ENCODE peak calls at places on chromosomes 7 and 10, in five cellular contexts. P is WTC11, N is astrocyte of the spinal cord, Q is AG04450, R is kidney. W is an unnamed sample.

GRCh38 chr10:117936136-117936535 is 110.6 kb downstream of the RAB11FIP2 start:
- DNase-seq in P (no peak), N (no peak), Q (no peak), R (no peak), W (no peak)

GRCh38 chr7:66281678-66282593 is 76.8 kb downstream of the TPST1 start:
- DNase-seq in P (no peak), N (peak; percentile 97), Q (peak; percentile 90), R (peak; percentile 35), W (no peak)

GRCh38 chr10:80273523-80274170 is 15.8 kb downstream of the MAT1A start:
- DNase-seq in P (no peak), N (no peak), Q (no peak), R (no peak), W (no peak)

GRCh38 chr10:98340261-98340675 is 72.3 kb upstream of the LOXL4 start:
- DNase-seq in P (no peak), N (peak; percentile 13), Q (no peak), R (no peak), W (no peak)

GRCh38 chr7:99551329-99551728 is 585 bp downstream of the FAM200A start:
- DNase-seq in P (no peak), N (peak; percentile 15), Q (no peak), R (no peak), W (no peak)

GRCh38 chr10:120477723-120478270 is 20.8 kb downstream of the PLPP4 start:
- DNase-seq in P (no peak), N (peak; percentile 42), Q (no peak), R (no peak), W (no peak)

GRCh38 chr7:99881370-99881769 is 4.5 kb upstream of the OR2AE1 start:
- DNase-seq in P (no peak), N (no peak), Q (no peak), R (no peak), W (no peak)

GRCh38 chr7:151320263-151320845 is 21.3 kb upstream of the NUB1 start:
- DNase-seq in P (no peak), N (no peak), Q (no peak), R (no peak), W (no peak)

GRCh38 chr7:26083113-26083512 is 68.9 kb upstream of the NFE2L3 start:
- DNase-seq in P (no peak), N (no peak), Q (no peak), R (no peak), W (no peak)

GRCh38 chr7:30888783-30889182 is 22.9 kb upstream of the AQP1 start:
- DNase-seq in P (no peak), N (peak; percentile 80), Q (peak; percentile 66), R (no peak), W (no peak)

GRCh38 chr7:101087334-101088068 is 2.2 kb downstream of the TRIM56 start:
- DNase-seq in P (no peak), N (no peak), Q (no peak), R (no peak), W (no peak)

GRCh38 chr10:69092959-69093850 is 5.3 kb downstream of the SRGN start:
- DNase-seq in P (peak; percentile 74), N (peak; percentile 87), Q (peak; percentile 68), R (no peak), W (no peak)

GRCh38 chr10:95485445-95485844 is 75.7 kb downstream of the SORBS1 start:
- DNase-seq in P (no peak), N (no peak), Q (no peak), R (no peak), W (no peak)

GRCh38 chr7:105519353-105519752 is 2.7 kb downstream of the PUS7 start:
- DNase-seq in P (no peak), N (no peak), Q (no peak), R (no peak), W (no peak)

GRCh38 chr7:116932566-116932965 is 20.7 kb upstream of the ST7 start:
- DNase-seq in P (no peak), N (no peak), Q (no peak), R (no peak), W (no peak)

GRCh38 chr10:52779541-52780390 is 7.2 kb upstream of the MBL2 start:
- DNase-seq in P (peak; percentile 93), N (peak; percentile 56), Q (peak; percentile 15), R (no peak), W (no peak)

GRCh38 chr10:10824611-10825148 is 193.0 kb upstream of the CELF2 start:
- DNase-seq in P (no peak), N (peak; percentile 86), Q (peak; percentile 73), R (no peak), W (no peak)

GRCh38 chr7:14761506-14762296 is 140.8 kb downstream of the DGKB start:
- DNase-seq in P (no peak), N (peak; percentile 87), Q (peak; percentile 66), R (no peak), W (no peak)

GRCh38 chr7:17787257-17787656 is 153.0 kb downstream of the SNX13 start:
- DNase-seq in P (no peak), N (no peak), Q (no peak), R (no peak), W (no peak)

GRCh38 chr10:43369921-43370320 is 1.5 kb upstream of the FXYD4 start:
- DNase-seq in P (no peak), N (no peak), Q (no peak), R (peak; percentile 41), W (peak; percentile 29)

GRCh38 chr10:16612148-16612742 is 90.6 kb upstream of the C1QL3 start:
- DNase-seq in P (peak; percentile 60), N (peak; percentile 41), Q (peak; percentile 13), R (no peak), W (no peak)

GRCh38 chr10:43255644-43256431 is 11.0 kb downstream of the RASGEF1A start:
- DNase-seq in P (peak; percentile 74), N (no peak), Q (no peak), R (peak; percentile 70), W (peak; percentile 79)

GRCh38 chr7:70417061-70417655 is 714.8 kb upstream of the GALNT17 start:
- DNase-seq in P (peak; percentile 15), N (no peak), Q (no peak), R (no peak), W (no peak)
- TF ChIP-seq CTCF in P (no peak), N (peak; percentile 31), Q (peak; percentile 10), R (no peak), W (no peak)

GRCh38 chr7:120185940-120186682 is 86.9 kb upstream of the KCND2 start:
- DNase-seq in P (no peak), N (no peak), Q (no peak), R (no peak), W (no peak)
- TF ChIP-seq CTCF in P (no peak), N (no peak), Q (no peak), R (no peak), W (no peak)

GRCh38 chr10:61901829-61902447 is 439 bp downstream of the ARID5B start:
- DNase-seq in P (no peak), N (no peak), Q (no peak), R (no peak), W (no peak)

GRCh38 chr10:61900829-61901783 is at the start of gene ARID5B:
- DNase-seq in P (peak; percentile 33), N (peak; percentile 75), Q (no peak), R (no peak), W (no peak)

GRCh38 chr10:61903991-61904350 is 2.5 kb downstream of the ARID5B start:
- DNase-seq in P (no peak), N (peak; percentile 43), Q (no peak), R (no peak), W (no peak)

GRCh38 chr10:61903184-61903990 is 1.9 kb downstream of the ARID5B start:
- DNase-seq in P (no peak), N (peak; percentile 59), Q (no peak), R (peak; percentile 90), W (no peak)

DNA sequence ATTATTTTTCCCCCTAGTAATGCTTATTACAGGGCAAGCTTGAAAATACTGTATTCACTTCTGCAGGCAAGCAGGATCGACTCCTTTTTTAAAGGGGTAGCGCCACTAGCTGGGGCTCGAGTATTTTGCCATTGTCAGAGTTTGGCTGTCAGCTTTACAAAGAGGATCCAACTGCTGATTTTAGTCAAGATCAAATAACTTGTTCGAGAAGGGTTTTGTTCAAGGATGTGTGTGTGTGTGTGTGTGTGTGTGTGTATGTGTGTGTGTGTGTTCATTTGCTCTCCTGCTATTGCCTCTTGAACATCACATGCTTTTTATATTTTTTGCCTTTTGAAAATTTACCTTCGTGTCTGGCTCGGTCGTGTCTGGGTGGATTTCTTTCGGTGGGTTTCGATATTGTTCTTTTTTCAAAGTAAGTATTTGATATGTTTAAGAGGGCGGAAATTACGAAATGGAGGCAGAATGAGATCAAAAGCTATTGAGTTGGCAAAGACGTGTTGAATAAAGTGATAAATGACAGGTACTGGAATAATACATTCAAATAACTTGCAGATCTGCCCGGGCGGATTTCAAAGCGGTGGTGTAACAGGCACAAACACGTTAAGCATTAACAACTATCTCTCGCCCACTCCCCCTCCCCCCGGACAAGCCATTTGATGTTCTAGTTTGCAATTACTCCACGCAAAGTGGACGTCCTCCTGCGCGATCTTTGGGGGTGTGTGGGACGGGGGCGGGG is 1.1 kb downstream of the ARID5B start:
- DNase-seq in P (no peak), N (peak; percentile 83), Q (no peak), R (no peak), W (no peak)
- TF ChIP-seq CTCF in P (no peak), N (peak; percentile 29), Q (peak; percentile 33), R (peak; percentile 34), W (peak; percentile 73)

GRCh38 chr10:14801693-14802092 is 27.0 kb upstream of the FAM107B start:
- DNase-seq in P (peak; percentile 21), N (no peak), Q (no peak), R (no peak), W (no peak)
- TF ChIP-seq CTCF in P (no peak), N (no peak), Q (peak; percentile 24), R (no peak), W (no peak)

GRCh38 chr7:2560175-2560695 is 1.5 kb downstream of the IQCE start:
- DNase-seq in P (no peak), N (no peak), Q (no peak), R (no peak), W (peak; percentile 42)
- TF ChIP-seq CTCF in P (no peak), N (no peak), Q (peak; percentile 17), R (no peak), W (peak; percentile 41)

GRCh38 chr7:112381311-112382091 is 68.8 kb upstream of the IFRD1 start:
- DNase-seq in P (no peak), N (no peak), Q (no peak), R (no peak), W (no peak)

GRCh38 chr7:112386619-112387018 is 63.6 kb upstream of the IFRD1 start:
- DNase-seq in P (no peak), N (no peak), Q (no peak), R (no peak), W (no peak)

GRCh38 chr7:112383671-112384417 is 66.4 kb upstream of the IFRD1 start:
- DNase-seq in P (no peak), N (no peak), Q (no peak), R (no peak), W (no peak)
- TF ChIP-seq CTCF in P (no peak), N (no peak), Q (no peak), R (no peak), W (peak; percentile 72)